ENCODE peak calls at places on chromosomes 6 and 20, in four cellular contexts. R is fibroblast of mammary gland, H is kidney epithelial cell, B is natural killer cell. W is an unnamed sample.

GRCh38 chr20:45336530-45337366 is 11.5 kb downstream of the SDC4 start:
- DNase-seq in B (no peak), H (peak; percentile 82), R (peak; percentile 96), W (no peak)

GRCh38 chr6:125154184-125155135 is 887 bp downstream of the TPD52L1 start:
- DNase-seq in R (peak; percentile 25), H (no peak), B (no peak), W (peak; percentile 21)

GRCh38 chr6:28948782-28949486 is 25.1 kb upstream of the TRIM27 start:
- DNase-seq in B (no peak), H (no peak), R (no peak), W (no peak)

GRCh38 chr20:9088556-9088955 is 19.7 kb downstream of the PLCB4 start:
- DNase-seq in R (no peak), H (no peak), B (no peak), W (no peak)

GRCh38 chr6:158707826-158708225 is 58.0 kb downstream of the SYTL3 start:
- DNase-seq in R (no peak), H (no peak), B (no peak), W (no peak)

GRCh38 chr6:49565855-49566254 is 15.4 kb downstream of the C6orf141 start:
- DNase-seq in B (no peak), H (no peak), R (no peak), W (no peak)

GRCh38 chr6:89840538-89840937 is 10.9 kb downstream of the CASP8AP2 start:
- DNase-seq in R (no peak), B (no peak), H (no peak), W (no peak)

GRCh38 chr6:54621285-54621684 is 225.3 kb upstream of the FAM83B start:
- DNase-seq in R (no peak), B (no peak), H (no peak), W (no peak)

GRCh38 chr6:138258197-138258596 is 39.9 kb upstream of the PBOV1 start:
- DNase-seq in R (no peak), H (no peak), B (no peak), W (no peak)

GRCh38 chr20:54212871-54213270 is 5.0 kb downstream of the PFDN4 start:
- DNase-seq in B (no peak), R (no peak), H (no peak), W (no peak)

GRCh38 chr6:142913036-142913510 is 31.9 kb downstream of the HIVEP2 start:
- DNase-seq in B (no peak), R (no peak), H (no peak), W (no peak)

GRCh38 chr6:142915129-142915697 is 29.8 kb downstream of the HIVEP2 start:
- DNase-seq in H (no peak), R (no peak), B (peak; percentile 50), W (no peak)

GRCh38 chr6:142914371-142914770 is 30.6 kb downstream of the HIVEP2 start:
- DNase-seq in H (no peak), B (no peak), R (no peak), W (no peak)

GRCh38 chr6:142912125-142912524 is 32.9 kb downstream of the HIVEP2 start:
- DNase-seq in B (no peak), R (no peak), H (no peak), W (no peak)

GRCh38 chr6:142913511-142914047 is 31.4 kb downstream of the HIVEP2 start:
- DNase-seq in B (peak; percentile 51), R (no peak), H (no peak), W (no peak)
- TF ChIP-seq CTCF in B (peak; percentile 54), R (no peak), H (no peak), W (no peak)

DNA sequence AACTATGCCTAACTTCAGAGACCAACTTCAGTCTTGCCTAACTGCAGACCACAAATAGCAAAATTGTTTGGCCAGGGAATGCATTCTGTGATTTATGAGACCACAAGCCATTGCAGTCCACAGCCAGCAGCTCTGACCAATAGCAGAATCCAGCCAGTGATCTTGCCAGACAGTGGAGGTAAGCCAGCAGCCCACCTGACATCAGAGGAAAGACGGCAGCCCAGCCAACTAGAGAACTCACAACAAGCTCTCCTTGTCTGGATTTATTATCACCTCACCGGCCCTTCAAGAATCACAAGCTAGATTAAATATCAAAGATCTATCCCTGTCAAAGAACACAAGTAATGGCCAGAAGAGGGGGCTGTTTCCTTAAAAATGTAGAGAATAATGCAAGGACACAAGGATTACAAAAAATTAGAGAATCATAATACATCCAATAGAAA is 66.5 kb upstream of the SLC35F1 start:
- DNase-seq in H (no peak), R (peak; percentile 55), B (no peak), W (peak; percentile 12)
- TF ChIP-seq CTCF in H (peak; percentile 38), R (peak; percentile 30), B (no peak), W (peak; percentile 72)

GRCh38 chr6:132392792-132393191 is 8.5 kb downstream of the MOXD1 start:
- DNase-seq in R (no peak), H (peak; percentile 37), B (no peak), W (no peak)
- TF ChIP-seq CTCF in R (peak; percentile 18), H (peak; percentile 51), B (no peak), W (peak; percentile 50)

GRCh38 chr20:2626853-2627541 is 25.4 kb upstream of the NOP56 start:
- DNase-seq in R (peak; percentile 91), H (peak; percentile 49), B (no peak), W (no peak)

GRCh38 chr20:2633381-2633780 is 19.1 kb upstream of the NOP56 start:
- DNase-seq in H (no peak), R (no peak), B (no peak), W (no peak)

DNA sequence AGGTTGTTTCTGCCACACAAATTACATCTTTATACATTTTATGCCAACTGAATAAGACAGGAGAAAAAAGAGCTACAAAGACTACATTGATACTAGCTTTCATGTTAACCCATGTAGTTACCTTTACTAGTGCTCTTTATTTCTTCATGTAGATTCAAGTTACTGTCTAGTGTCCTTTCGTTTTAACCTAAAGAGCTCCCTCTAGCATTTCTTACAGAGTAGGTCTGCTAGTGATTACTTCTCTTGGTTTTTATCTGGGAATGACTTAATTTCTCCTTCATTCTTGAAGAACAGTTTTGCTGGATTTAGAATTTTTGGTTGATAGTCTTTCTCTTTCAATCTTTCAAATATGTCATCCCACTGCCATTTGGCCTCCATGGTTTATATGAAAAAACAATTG is 21.2 kb upstream of the NOP56 start:
- DNase-seq in R (peak; percentile 37), B (no peak), H (no peak), W (no peak)
- TF ChIP-seq CTCF in R (no peak), B (no peak), H (no peak), W (no peak)

DNA sequence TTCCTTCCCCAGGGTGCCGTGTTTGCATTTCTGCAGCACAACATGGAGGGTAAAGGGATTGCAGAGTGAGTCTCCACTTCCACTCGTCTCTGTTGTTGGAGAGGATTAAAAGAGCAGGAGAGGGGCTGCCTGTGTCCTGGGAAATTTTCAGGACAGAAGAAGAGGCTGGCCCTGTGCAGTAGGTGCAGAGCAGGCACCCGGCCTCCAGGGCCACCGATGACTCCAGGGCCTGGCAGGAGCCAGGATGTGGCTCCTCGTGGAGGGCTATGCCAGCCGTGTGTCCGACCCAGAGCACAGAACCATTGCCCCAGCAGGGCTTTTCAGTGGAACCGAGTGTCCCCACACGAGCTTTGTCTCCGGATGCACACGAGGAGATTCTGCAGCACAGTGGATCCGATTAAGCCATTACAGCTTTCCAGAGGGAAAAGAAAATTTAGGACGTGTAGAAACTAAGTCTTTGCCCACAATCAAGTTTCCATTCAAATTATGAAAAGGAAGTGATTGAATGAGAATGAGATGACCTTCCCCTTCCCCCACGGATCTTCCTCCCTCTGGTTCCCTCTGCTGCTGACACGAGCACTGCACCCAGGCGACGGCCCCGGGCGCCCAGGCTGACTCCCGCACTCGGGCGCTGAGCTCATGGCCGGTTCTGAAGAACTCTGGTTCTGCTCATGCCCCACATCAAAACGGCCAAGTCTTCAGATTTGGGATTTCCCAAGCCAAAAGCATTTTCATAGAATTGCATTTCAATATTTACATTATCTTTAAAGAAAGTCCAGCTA is 43.1 kb upstream of the UNC93A start:
- DNase-seq in H (no peak), R (no peak), B (no peak), W (no peak)
- TF ChIP-seq CTCF in H (no peak), R (no peak), B (no peak), W (no peak)

GRCh38 chr20:38935285-38935684 is 9.1 kb downstream of the FAM83D start:
- DNase-seq in H (no peak), B (no peak), R (peak; percentile 44), W (no peak)
- TF ChIP-seq CTCF in H (peak; percentile 21), B (no peak), R (peak; percentile 28), W (no peak)

W was measured in progenitor cell of endocrine pancreas.